ENCODE peak calls at places on chromosomes 2 and 18, in five cellular contexts. One of them, this sample, is unnamed. For H3K9me2, the result is how much of the 10 kb centered on the place peaks cover.

GRCh38 chr2:233489666-233490065 is 76.9 kb downstream of the USP40 start:
- DNase-seq in SK-N-SH: no peak
- DNase-seq in GM23338: no peak
- DNase-seq in HCT116: no peak
- DNase-seq in GM23248: peak
- DNase-seq in this sample: no peak

GRCh38 chr2:206846854-206847834 is 81.7 kb downstream of the FASTKD2 start:
- DNase-seq in HCT116: no peak
- DNase-seq in SK-N-SH: no peak
- DNase-seq in GM23248: no peak
- DNase-seq in GM23338: no peak
- DNase-seq in this sample: no peak

GRCh38 chr2:232980683-232981082 is 32.4 kb downstream of the NGEF start:
- DNase-seq in GM23248: peak
- DNase-seq in SK-N-SH: no peak
- DNase-seq in HCT116: no peak
- DNase-seq in GM23338: no peak
- DNase-seq in this sample: no peak

GRCh38 chr2:128489580-128490273 is 171.1 kb upstream of the HS6ST1 start:
- DNase-seq in SK-N-SH: no peak
- DNase-seq in GM23338: peak
- DNase-seq in HCT116: no peak
- DNase-seq in GM23248: no peak
- DNase-seq in this sample: no peak

GRCh38 chr18:34738173-34738894 is 28.2 kb downstream of the DTNA start:
- DNase-seq in GM23248: peak
- DNase-seq in GM23338: no peak
- DNase-seq in SK-N-SH: no peak
- DNase-seq in HCT116: no peak
- DNase-seq in this sample: no peak

GRCh38 chr2:48588745-48589144 is 28.9 kb upstream of the GTF2A1L start:
- DNase-seq in HCT116: no peak
- DNase-seq in SK-N-SH: no peak
- DNase-seq in GM23338: no peak
- DNase-seq in GM23248: no peak
- DNase-seq in this sample: no peak

GRCh38 chr2:138059487-138059886 is 95.2 kb downstream of the HNMT start:
- DNase-seq in HCT116: no peak
- DNase-seq in GM23338: no peak
- DNase-seq in SK-N-SH: no peak
- DNase-seq in GM23248: peak
- DNase-seq in this sample: no peak

GRCh38 chr2:110219496-110220192 is 7.3 kb upstream of the MTLN start:
- DNase-seq in SK-N-SH: no peak
- DNase-seq in HCT116: no peak
- DNase-seq in GM23248: peak
- DNase-seq in GM23338: no peak
- DNase-seq in this sample: no peak

GRCh38 chr18:830315-830901 is 18.4 kb upstream of the YES1 start:
- DNase-seq in HCT116: no peak
- DNase-seq in SK-N-SH: no peak
- DNase-seq in GM23248: peak
- DNase-seq in GM23338: peak
- DNase-seq in this sample: peak

GRCh38 chr2:48541696-48542389 is 11.9 kb downstream of the STON1 start:
- DNase-seq in SK-N-SH: peak
- DNase-seq in HCT116: no peak
- DNase-seq in GM23248: peak
- DNase-seq in GM23338: no peak
- DNase-seq in this sample: no peak

GRCh38 chr2:62382757-62383156 is 123.2 kb downstream of the TMEM17 start:
- DNase-seq in HCT116: no peak
- DNase-seq in GM23248: peak
- DNase-seq in SK-N-SH: no peak
- DNase-seq in GM23338: no peak
- DNase-seq in this sample: peak

GRCh38 chr18:48663096-48663930 is 124.5 kb downstream of the CTIF start:
- DNase-seq in SK-N-SH: no peak
- DNase-seq in GM23248: no peak
- DNase-seq in HCT116: no peak
- DNase-seq in GM23338: no peak
- DNase-seq in this sample: no peak

GRCh38 chr2:44100351-44100750 is 68.3 kb upstream of the PPM1B start:
- DNase-seq in SK-N-SH: no peak
- DNase-seq in HCT116: peak
- DNase-seq in GM23338: no peak
- DNase-seq in GM23248: peak
- DNase-seq in this sample: no peak

GRCh38 chr18:31241900-31242409 is 76.0 kb upstream of the DSG1 start:
- DNase-seq in GM23248: no peak
- DNase-seq in GM23338: peak
- DNase-seq in HCT116: peak
- DNase-seq in SK-N-SH: peak
- DNase-seq in this sample: no peak

GRCh38 chr18:44897445-44898215 is 216.9 kb downstream of the SETBP1 start:
- DNase-seq in GM23338: peak
- DNase-seq in SK-N-SH: no peak
- DNase-seq in HCT116: no peak
- DNase-seq in GM23248: no peak
- DNase-seq in this sample: no peak

GRCh38 chr18:3321133-3321812 is 59.3 kb downstream of the MYL12B start:
- DNase-seq in GM23248: peak
- DNase-seq in SK-N-SH: peak
- DNase-seq in GM23338: no peak
- DNase-seq in HCT116: no peak
- DNase-seq in this sample: peak

GRCh38 chr18:79547413-79548076 is 132.1 kb upstream of the CTDP1 start:
- DNase-seq in SK-N-SH: no peak
- DNase-seq in HCT116: no peak
- DNase-seq in GM23338: no peak
- DNase-seq in GM23248: no peak
- DNase-seq in this sample: no peak

GRCh38 chr2:147829106-147829505 is 15.7 kb upstream of the ACVR2A start:
- DNase-seq in GM23338: no peak
- DNase-seq in GM23248: peak
- DNase-seq in SK-N-SH: no peak
- DNase-seq in HCT116: peak
- DNase-seq in this sample: no peak

GRCh38 chr2:186065491-186065890 is 326.9 kb downstream of the FSIP2 start:
- DNase-seq in GM23338: no peak
- DNase-seq in HCT116: no peak
- DNase-seq in GM23248: no peak
- DNase-seq in SK-N-SH: no peak
- DNase-seq in this sample: no peak

GRCh38 chr18:36419913-36420531 is 122.5 kb downstream of the FHOD3 start:
- DNase-seq in SK-N-SH: no peak
- DNase-seq in HCT116: peak
- DNase-seq in GM23248: peak
- DNase-seq in GM23338: peak
- DNase-seq in this sample: peak

GRCh38 chr18:27860701-27861107 is 316.2 kb downstream of the CDH2 start:
- DNase-seq in GM23338: no peak
- DNase-seq in HCT116: no peak
- DNase-seq in GM23248: peak
- DNase-seq in SK-N-SH: no peak
- DNase-seq in this sample: no peak

GRCh38 chr2:215059724-215060123 is 78.7 kb downstream of the ABCA12 start:
- DNase-seq in SK-N-SH: peak
- DNase-seq in HCT116: no peak
- DNase-seq in GM23248: peak
- DNase-seq in GM23338: no peak
- DNase-seq in this sample: no peak

GRCh38 chr2:40844353-40845277 is 392.7 kb upstream of the SLC8A1 start:
- DNase-seq in GM23338: peak
- DNase-seq in GM23248: no peak
- DNase-seq in SK-N-SH: no peak
- DNase-seq in HCT116: no peak
- DNase-seq in this sample: peak

GRCh38 chr2:95526360-95527341 is 42.1 kb upstream of the TRIM43B start:
- DNase-seq in HCT116: peak
- DNase-seq in GM23338: peak
- DNase-seq in SK-N-SH: peak
- DNase-seq in GM23248: peak
- DNase-seq in this sample: no peak

GRCh38 chr2:112170495-112170894 is 32.3 kb downstream of the FBLN7 start:
- DNase-seq in GM23248: no peak
- DNase-seq in GM23338: no peak
- DNase-seq in SK-N-SH: no peak
- DNase-seq in HCT116: no peak
- DNase-seq in this sample: no peak

GRCh38 chr2:65710779-65711295 is 278.4 kb upstream of the SPRED2 start:
- DNase-seq in GM23248: peak
- DNase-seq in SK-N-SH: no peak
- DNase-seq in GM23338: peak
- DNase-seq in HCT116: peak
- DNase-seq in this sample: peak

GRCh38 chr2:9010866-9011265 is 7.4 kb upstream of the MBOAT2 start:
- DNase-seq in GM23248: peak
- DNase-seq in HCT116: no peak
- DNase-seq in SK-N-SH: no peak
- DNase-seq in GM23338: no peak
- DNase-seq in this sample: no peak

GRCh38 chr2:33706410-33706809 is 107.3 kb upstream of the FAM98A start:
- DNase-seq in GM23248: no peak
- DNase-seq in SK-N-SH: no peak
- DNase-seq in HCT116: no peak
- DNase-seq in GM23338: no peak
- DNase-seq in this sample: no peak

GRCh38 chr2:33709986-33710385 is 110.9 kb upstream of the FAM98A start:
- DNase-seq in GM23248: no peak
- DNase-seq in GM23338: no peak
- DNase-seq in HCT116: no peak
- DNase-seq in SK-N-SH: no peak
- DNase-seq in this sample: no peak

GRCh38 chr2:33712674-33713073 is 113.6 kb upstream of the FAM98A start:
- DNase-seq in GM23248: no peak
- DNase-seq in HCT116: no peak
- DNase-seq in GM23338: peak
- DNase-seq in SK-N-SH: no peak
- DNase-seq in this sample: no peak

GRCh38 chr2:33704352-33704751 is 105.3 kb upstream of the FAM98A start:
- DNase-seq in HCT116: no peak
- DNase-seq in SK-N-SH: no peak
- DNase-seq in GM23248: no peak
- DNase-seq in GM23338: no peak
- DNase-seq in this sample: no peak

GRCh38 chr2:33707312-33707711 is 108.2 kb upstream of the FAM98A start:
- DNase-seq in SK-N-SH: no peak
- DNase-seq in HCT116: no peak
- DNase-seq in GM23338: no peak
- DNase-seq in GM23248: no peak
- DNase-seq in this sample: no peak
- H3K9me2 ChIP-seq in SK-N-SH: under half
- H3K9me2 ChIP-seq in HCT116: under half
- H3K9me2 ChIP-seq in GM23338: under half
- H3K9me2 ChIP-seq in GM23248: under half
- H3K9me2 ChIP-seq in this sample: under half

DNA sequence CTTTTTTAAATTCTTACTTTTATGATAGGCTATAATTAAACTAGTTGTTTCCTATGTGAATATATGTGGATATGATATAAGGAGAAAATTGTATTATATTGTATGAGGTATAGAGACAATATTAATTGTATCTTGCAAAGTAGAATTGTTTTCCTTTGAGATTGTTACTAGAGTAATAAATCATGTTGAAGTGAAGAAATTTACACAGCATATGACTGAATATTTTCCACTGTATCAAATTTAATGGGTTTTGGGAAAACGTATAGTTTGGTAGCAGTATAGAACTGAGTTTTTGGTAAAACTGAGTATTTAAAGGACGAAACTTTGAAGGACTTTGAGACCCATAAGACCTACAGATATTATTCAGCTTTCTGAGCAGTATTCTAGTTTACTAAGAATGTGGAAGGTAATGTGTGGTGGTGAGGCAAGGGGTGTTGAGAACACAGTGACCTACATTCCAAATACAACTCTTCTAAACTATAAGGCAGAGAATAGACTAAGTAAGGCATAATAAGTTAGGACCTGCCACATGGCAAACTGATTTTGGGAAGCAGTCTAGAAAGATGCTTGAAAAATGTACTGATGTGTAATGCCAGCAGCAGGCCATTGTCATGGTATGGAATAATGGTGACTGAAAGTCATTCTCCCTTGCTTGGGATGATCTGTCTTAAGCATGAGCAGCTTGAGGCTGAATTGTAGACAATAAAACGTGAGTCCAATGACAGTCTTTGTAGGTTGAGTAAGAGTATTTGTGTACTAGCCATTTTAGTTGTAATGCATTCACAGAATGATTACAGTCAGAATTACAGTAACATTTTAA is 29.6 kb downstream of the PKP4 start:
- DNase-seq in GM23338: no peak
- DNase-seq in HCT116: no peak
- DNase-seq in SK-N-SH: no peak
- DNase-seq in GM23248: no peak
- DNase-seq in this sample: no peak
- H2AFZ ChIP-seq in GM23338: no peak
- H2AFZ ChIP-seq in HCT116: no peak
- H2AFZ ChIP-seq in SK-N-SH: no peak
- H2AFZ ChIP-seq in GM23248: no peak
- H2AFZ ChIP-seq in this sample: no peak

DNA sequence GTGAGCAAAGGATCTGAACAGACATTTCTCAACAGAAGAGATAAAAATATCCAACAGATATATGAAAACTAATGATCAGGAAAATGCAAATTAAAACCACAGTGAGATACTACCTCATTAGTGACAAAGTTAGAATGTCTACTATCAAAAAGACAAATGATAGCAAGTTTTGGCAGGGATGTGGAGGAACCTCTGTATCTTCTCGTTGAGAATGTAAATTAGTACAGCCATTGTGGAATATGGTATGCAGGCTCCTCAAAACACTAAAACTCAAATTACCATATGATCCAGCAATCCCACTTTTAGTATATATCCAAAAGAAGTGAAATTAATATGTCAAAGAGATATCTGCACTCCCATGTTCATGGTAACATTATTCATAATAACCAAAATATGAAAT is 427.1 kb downstream of the LRRTM4 start:
- DNase-seq in GM23248: no peak
- DNase-seq in GM23338: no peak
- DNase-seq in HCT116: no peak
- DNase-seq in SK-N-SH: no peak
- DNase-seq in this sample: no peak
- H3K9me2 ChIP-seq in GM23248: under half
- H3K9me2 ChIP-seq in GM23338: under half
- H3K9me2 ChIP-seq in HCT116: under half
- H3K9me2 ChIP-seq in SK-N-SH: under half
- H3K9me2 ChIP-seq in this sample: under half

GRCh38 chr2:165864353-165864752 is 70.3 kb upstream of the GALNT3 start:
- DNase-seq in GM23338: peak
- DNase-seq in GM23248: no peak
- DNase-seq in SK-N-SH: peak
- DNase-seq in HCT116: no peak
- DNase-seq in this sample: no peak

GRCh38 chr2:165857881-165858280 is 63.8 kb upstream of the GALNT3 start:
- DNase-seq in SK-N-SH: no peak
- DNase-seq in HCT116: no peak
- DNase-seq in GM23338: no peak
- DNase-seq in GM23248: no peak
- DNase-seq in this sample: no peak

GRCh38 chr2:165868211-165868610 is 74.2 kb upstream of the GALNT3 start:
- DNase-seq in GM23338: no peak
- DNase-seq in HCT116: no peak
- DNase-seq in GM23248: peak
- DNase-seq in SK-N-SH: peak
- DNase-seq in this sample: no peak

GRCh38 chr2:165863816-165864221 is 69.8 kb upstream of the GALNT3 start:
- DNase-seq in SK-N-SH: peak
- DNase-seq in GM23338: peak
- DNase-seq in GM23248: no peak
- DNase-seq in HCT116: no peak
- DNase-seq in this sample: no peak
- H2AFZ ChIP-seq in SK-N-SH: no peak
- H2AFZ ChIP-seq in GM23338: no peak
- H2AFZ ChIP-seq in GM23248: no peak
- H2AFZ ChIP-seq in HCT116: no peak
- H2AFZ ChIP-seq in this sample: no peak